ENCODE peak calls at places on chromosome 20, in seven cellular contexts. L is WTC11, J is fibroblast of pulmonary artery, X is progenitor cell of endocrine pancreas, W is OCI-LY7, G is MCF 10A, F is GM12864. A is an unnamed sample.

GRCh38 chr20:20894753-20895152 is 182.3 kb upstream of the RALGAPA2 start:
- DNase-seq in G (peak), F (no peak), L (no peak), X (no peak), W (no peak), J (no peak), A (no peak)

GRCh38 chr20:36400901-36401300 is 94.8 kb downstream of the DLGAP4 start:
- DNase-seq in G (no peak), X (no peak), L (peak), F (no peak), J (no peak), W (no peak), A (no peak)

GRCh38 chr20:53148764-53149163 is 176.6 kb downstream of the TSHZ2 start:
- DNase-seq in L (no peak), F (no peak), J (no peak), G (no peak), X (no peak), W (no peak), A (no peak)

GRCh38 chr20:49889245-49889942 is 25.9 kb downstream of the SPATA2 start:
- DNase-seq in F (no peak), W (no peak), L (no peak), G (no peak), X (no peak), J (no peak), A (no peak)

GRCh38 chr20:32139947-32140346 is 30.4 kb downstream of the TM9SF4 start:
- DNase-seq in X (no peak), J (no peak), G (no peak), L (no peak), F (no peak), W (no peak), A (no peak)

GRCh38 chr20:57435498-57436222 is 44.5 kb downstream of the RBM38 start:
- DNase-seq in L (no peak), J (no peak), W (peak), G (peak), X (no peak), F (no peak), A (no peak)

GRCh38 chr20:62571667-62572344 is 70.5 kb upstream of the SLCO4A1 start:
- DNase-seq in L (peak), F (no peak), W (peak), X (no peak), J (no peak), G (no peak), A (no peak)

GRCh38 chr20:6863355-6863754 is 95.9 kb downstream of the BMP2 start:
- DNase-seq in F (no peak), X (no peak), J (no peak), L (no peak), G (no peak), W (no peak), A (no peak)

DNA sequence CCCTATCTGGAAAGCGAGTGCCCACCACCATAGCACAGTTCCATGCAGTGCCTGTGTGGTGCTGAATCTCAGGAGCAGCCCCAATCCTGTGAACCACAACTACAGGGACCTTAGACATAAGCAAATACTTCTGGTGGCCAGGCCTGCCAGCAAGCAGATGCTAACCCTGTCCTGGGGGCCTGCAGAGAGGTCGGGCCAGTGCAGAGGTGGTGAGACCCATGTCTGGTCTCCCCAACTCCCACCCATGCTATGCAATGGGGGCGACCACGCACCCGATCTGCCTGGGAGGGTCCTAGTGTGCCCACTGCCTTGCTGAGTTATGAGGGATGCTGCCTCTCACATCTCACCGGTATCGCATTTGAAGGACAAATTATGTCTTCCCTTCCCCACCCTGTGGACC is 151.6 kb upstream of the ZNF337 start:
- DNase-seq in X (no peak), G (no peak), J (no peak), L (no peak), F (no peak), W (no peak), A (no peak)
- TF ChIP-seq CTCF in X (no peak), G (no peak), J (no peak), L (no peak), F (no peak), W (no peak), A (no peak)

GRCh38 chr20:13953227-13953626 is 37.2 kb downstream of the SEL1L2 start:
- DNase-seq in X (no peak), L (peak), W (no peak), G (no peak), J (no peak), F (no peak), A (no peak)
- TF ChIP-seq CTCF in X (peak), L (peak), W (peak), G (no peak), J (no peak), F (peak), A (peak)

GRCh38 chr20:2673453-2673852 is 9.4 kb upstream of the IDH3B start:
- DNase-seq in G (no peak), L (no peak), F (no peak), J (no peak), X (no peak), W (no peak), A (no peak)

GRCh38 chr20:2672446-2672845 is 8.4 kb upstream of the IDH3B start:
- DNase-seq in G (no peak), W (no peak), F (no peak), L (no peak), X (no peak), J (no peak), A (no peak)

GRCh38 chr20:2671977-2672376 is 8.0 kb upstream of the IDH3B start:
- DNase-seq in W (no peak), F (no peak), J (no peak), G (no peak), X (no peak), L (peak), A (no peak)
- TF ChIP-seq CTCF in W (peak), F (peak), J (peak), G (no peak), X (peak), L (peak), A (no peak)

DNA sequence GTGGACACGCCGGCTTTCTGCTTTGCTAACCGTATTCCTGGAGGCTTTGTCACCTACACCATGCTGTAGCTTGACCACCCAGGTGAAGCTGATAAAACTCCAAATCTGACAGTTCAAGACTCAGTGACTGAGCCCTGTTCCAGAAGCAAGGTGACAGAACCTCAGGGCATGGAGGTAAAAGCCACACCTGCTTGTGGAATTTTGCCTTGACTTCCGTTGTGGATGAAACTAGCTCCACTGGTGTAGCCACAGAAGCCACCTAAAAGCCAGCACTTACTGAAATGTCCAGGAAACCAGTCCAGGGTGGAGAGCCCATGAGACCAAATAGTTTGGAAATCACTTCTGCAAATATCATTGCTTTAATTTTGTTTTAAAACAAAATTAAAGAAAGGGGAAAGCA is 11.0 kb downstream of the CST8 start:
- DNase-seq in J (no peak), F (no peak), X (no peak), G (no peak), W (no peak), L (no peak), A (no peak)
- TF ChIP-seq CTCF in J (no peak), F (no peak), X (no peak), G (no peak), W (no peak), L (no peak), A (no peak)

DNA sequence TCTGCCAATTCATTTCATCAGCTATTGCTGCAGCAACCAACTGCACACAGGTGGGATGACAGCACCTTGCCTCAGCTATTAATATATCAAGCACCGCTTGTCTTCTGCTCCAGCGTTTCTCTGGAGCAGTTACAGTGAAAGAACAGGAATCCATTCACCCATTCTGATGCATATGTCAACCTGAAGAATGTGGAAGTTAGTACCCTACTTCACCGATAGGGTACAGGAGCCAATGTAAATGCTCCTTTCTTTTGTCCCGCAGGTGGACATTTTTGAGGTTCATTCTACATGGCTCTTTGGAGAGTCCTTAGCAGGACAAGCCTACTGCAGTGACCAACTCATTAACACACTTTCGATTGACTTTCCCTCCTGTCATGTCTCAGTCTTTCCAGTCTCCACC is 139.9 kb upstream of the PRND start:
- DNase-seq in L (no peak), J (no peak), W (no peak), X (no peak), F (no peak), G (no peak), A (no peak)
- TF ChIP-seq CTCF in L (peak), J (no peak), W (no peak), X (peak), F (no peak), G (no peak), A (peak)

GRCh38 chr20:61321481-61321880 is 69.4 kb downstream of the CDH4 start:
- DNase-seq in X (no peak), W (no peak), J (no peak), F (no peak), G (no peak), L (no peak), A (no peak)

GRCh38 chr20:61320617-61321200 is 68.6 kb downstream of the CDH4 start:
- DNase-seq in G (no peak), J (no peak), L (no peak), W (no peak), F (no peak), X (no peak), A (no peak)

GRCh38 chr20:61315319-61315718 is 63.3 kb downstream of the CDH4 start:
- DNase-seq in F (no peak), G (no peak), X (no peak), W (no peak), J (no peak), L (no peak), A (no peak)

GRCh38 chr20:61316351-61316750 is 64.3 kb downstream of the CDH4 start:
- DNase-seq in X (no peak), L (no peak), G (no peak), F (no peak), W (no peak), J (no peak), A (no peak)

GRCh38 chr20:61317966-61318520 is 66.0 kb downstream of the CDH4 start:
- DNase-seq in F (no peak), W (no peak), J (no peak), L (no peak), X (no peak), G (no peak), A (no peak)
- TF ChIP-seq CTCF in F (no peak), W (no peak), J (no peak), L (no peak), X (no peak), G (no peak), A (no peak)

GRCh38 chr20:38219006-38219950 is 41.3 kb downstream of the KIAA1755 start:
- DNase-seq in L (no peak), W (no peak), J (no peak), G (no peak), X (no peak), F (no peak), A (no peak)

GRCh38 chr20:38216201-38216600 is 44.3 kb downstream of the KIAA1755 start:
- DNase-seq in L (no peak), W (no peak), F (no peak), X (no peak), G (no peak), J (no peak), A (no peak)

GRCh38 chr20:38216736-38217595 is 43.6 kb downstream of the KIAA1755 start:
- DNase-seq in L (no peak), F (no peak), W (no peak), J (no peak), X (no peak), G (no peak), A (no peak)

GRCh38 chr20:38218566-38218885 is 42.0 kb downstream of the KIAA1755 start:
- DNase-seq in J (no peak), G (no peak), F (no peak), L (no peak), W (no peak), X (no peak), A (no peak)

DNA sequence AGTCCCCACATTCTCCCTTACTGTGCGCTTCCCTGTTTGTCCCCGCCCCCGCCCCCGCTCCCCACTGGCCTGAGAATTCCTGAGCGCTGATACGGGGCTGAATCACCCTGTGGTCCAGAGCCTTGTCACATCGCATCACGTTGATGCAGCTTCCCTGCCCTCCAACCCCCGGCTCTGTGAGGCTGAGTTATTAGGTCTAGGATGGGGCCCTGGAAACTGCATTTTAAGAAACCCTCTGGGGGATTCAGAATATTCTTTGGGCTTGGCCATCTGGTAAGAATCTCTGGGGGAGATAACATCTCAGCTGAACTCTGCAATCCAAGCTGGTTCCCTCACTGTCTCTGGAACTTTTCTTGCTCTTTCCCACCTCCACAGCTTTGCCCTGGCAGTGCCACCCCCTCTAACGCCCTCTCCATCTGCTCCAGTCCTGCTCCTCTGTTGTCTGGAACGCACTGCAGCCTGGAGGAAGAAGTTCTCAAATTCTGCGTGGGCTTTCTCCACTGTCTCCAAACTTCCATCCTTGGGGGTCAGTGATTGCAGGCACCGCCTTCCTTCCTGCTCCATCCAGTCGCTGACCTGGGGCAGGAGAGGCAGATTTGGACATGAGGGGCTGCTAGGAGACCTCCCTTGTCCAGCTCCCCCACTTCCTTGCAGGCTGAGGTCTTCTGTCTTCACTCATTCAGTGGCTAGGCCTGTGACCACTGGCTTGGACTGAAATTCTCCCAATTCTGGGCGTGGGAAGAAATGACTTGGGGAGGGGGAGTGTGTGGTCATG is 42.6 kb downstream of the KIAA1755 start:
- DNase-seq in G (peak), F (no peak), J (peak), X (no peak), L (no peak), W (no peak), A (no peak)
- TF ChIP-seq CTCF in G (no peak), F (no peak), J (no peak), X (no peak), L (no peak), W (no peak), A (no peak)

A was measured in glutamatergic neuron.